ENCODE peak calls at places on chromosomes 3 and 15, in four cellular contexts. P is brain microvascular endothelial cell, B is cardiac fibroblast, X is uterus. Y is an unnamed sample.
A peak's percentile ranks its signal among the peaks of the same experiment; 100 is the strongest.

GRCh38 chr15:75620043-75620775 is 5.3 kb downstream of the SNUPN start:
- DNase-seq in B (peak; percentile 90), X (peak; percentile 48), P (peak; percentile 22), Y (no peak)

GRCh38 chr15:88899251-88899650 is 3.9 kb upstream of the HAPLN3 start:
- DNase-seq in P (no peak), X (no peak), B (no peak), Y (no peak)

GRCh38 chr3:189953551-189953950 is 167.1 kb downstream of the P3H2 start:
- DNase-seq in X (no peak), P (no peak), B (peak; percentile 53), Y (peak; percentile 91)

GRCh38 chr15:31357148-31357547 is 30.5 kb downstream of the KLF13 start:
- DNase-seq in P (no peak), B (no peak), X (no peak), Y (no peak)

GRCh38 chr3:190381356-190381940 is 6.5 kb upstream of the CLDN16 start:
- DNase-seq in X (no peak), B (no peak), P (no peak), Y (no peak)

GRCh38 chr15:55917881-55918296 is 75.5 kb downstream of the NEDD4 start:
- DNase-seq in B (peak; percentile 90), X (no peak), P (peak; percentile 85), Y (peak; percentile 83)

GRCh38 chr3:13144163-13145023 is 71.2 kb upstream of the IQSEC1 start:
- DNase-seq in B (no peak), X (no peak), P (no peak), Y (no peak)

GRCh38 chr15:73573572-73573971 is 59.6 kb downstream of the NPTN start:
- DNase-seq in P (peak; percentile 25), X (peak; percentile 39), B (peak; percentile 98), Y (no peak)

GRCh38 chr3:158748237-158748828 is 16.1 kb upstream of the RARRES1 start:
- DNase-seq in B (peak; percentile 55), P (peak; percentile 65), X (no peak), Y (no peak)

GRCh38 chr3:110381992-110382391 is 689.6 kb upstream of the NECTIN3 start:
- DNase-seq in X (no peak), B (no peak), P (no peak), Y (no peak)

GRCh38 chr3:190053919-190054672 is 66.6 kb downstream of the P3H2 start:
- DNase-seq in X (no peak), P (peak; percentile 89), B (peak; percentile 59), Y (no peak)

GRCh38 chr3:40782086-40782721 is 257.4 kb downstream of the ZNF621 start:
- DNase-seq in B (no peak), P (no peak), X (no peak), Y (no peak)

GRCh38 chr3:102733811-102734574 is 299.2 kb downstream of the ZPLD1 start:
- DNase-seq in P (no peak), B (no peak), X (no peak), Y (peak; percentile 92)

GRCh38 chr3:104519068-104519467 is 847.6 kb upstream of the ALCAM start:
- DNase-seq in X (no peak), B (no peak), P (no peak), Y (no peak)

GRCh38 chr3:25441234-25441856 is 13.3 kb downstream of the RARB start:
- DNase-seq in X (no peak), B (no peak), P (no peak), Y (no peak)

GRCh38 chr3:99330924-99331532 is 307.4 kb upstream of the COL8A1 start:
- DNase-seq in X (no peak), B (peak; percentile 24), P (peak; percentile 16), Y (no peak)

GRCh38 chr15:78565951-78566774 is 843 bp downstream of the CHRNA5 start:
- DNase-seq in X (no peak), B (peak; percentile 13), P (no peak), Y (no peak)

DNA sequence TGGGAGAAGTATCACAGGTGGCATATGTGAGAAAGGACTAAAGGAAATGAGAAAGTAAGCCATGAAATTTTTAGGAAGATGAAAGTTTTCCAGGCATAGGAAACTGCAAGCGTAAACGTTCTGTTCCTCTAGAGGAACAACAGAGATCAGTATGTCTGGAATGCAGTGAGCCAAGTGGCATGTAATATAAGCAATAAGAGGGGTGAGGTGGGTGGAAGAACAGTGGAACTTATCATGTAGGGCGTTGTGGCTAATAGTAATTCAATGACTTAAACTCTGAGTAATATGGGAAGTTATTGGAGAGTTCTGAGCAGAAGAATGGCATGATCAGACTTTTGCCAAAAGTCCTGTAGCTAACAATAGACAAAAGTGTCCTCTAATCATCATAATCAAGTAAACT is 902.9 kb downstream of the EPHA3 start:
- DNase-seq in P (peak; percentile 88), B (peak; percentile 85), X (no peak), Y (peak; percentile 8)
- TF ChIP-seq CTCF in P (no peak), B (no peak), X (no peak), Y (no peak)

GRCh38 chr3:97911459-97911858 is 60.8 kb downstream of the RIOX2 start:
- DNase-seq in P (no peak), X (no peak), B (no peak), Y (no peak)
- H3K4me3 ChIP-seq in P (no peak overlapping the region), X (no peak overlapping the region), B (no peak overlapping the region), Y (no peak overlapping the region)

GRCh38 chr3:126258670-126259069 is 78.3 kb upstream of the ALDH1L1 start:
- DNase-seq in B (no peak), X (no peak), P (no peak), Y (no peak)

GRCh38 chr3:126259411-126260391 is 79.3 kb upstream of the ALDH1L1 start:
- DNase-seq in B (peak; percentile 60), X (peak; percentile 58), P (peak; percentile 37), Y (no peak)

GRCh38 chr3:126262227-126262626 is 81.8 kb upstream of the ALDH1L1 start:
- DNase-seq in X (no peak), P (no peak), B (no peak), Y (no peak)

GRCh38 chr3:126263539-126263938 is 83.2 kb upstream of the ALDH1L1 start:
- DNase-seq in P (no peak), B (no peak), X (no peak), Y (no peak)

GRCh38 chr3:126261037-126261436 is 80.7 kb upstream of the ALDH1L1 start:
- DNase-seq in X (peak; percentile 79), P (no peak), B (peak; percentile 89), Y (no peak)
- TF ChIP-seq CTCF in X (peak; percentile 33), P (peak; percentile 26), B (peak; percentile 17), Y (peak; percentile 36)

DNA sequence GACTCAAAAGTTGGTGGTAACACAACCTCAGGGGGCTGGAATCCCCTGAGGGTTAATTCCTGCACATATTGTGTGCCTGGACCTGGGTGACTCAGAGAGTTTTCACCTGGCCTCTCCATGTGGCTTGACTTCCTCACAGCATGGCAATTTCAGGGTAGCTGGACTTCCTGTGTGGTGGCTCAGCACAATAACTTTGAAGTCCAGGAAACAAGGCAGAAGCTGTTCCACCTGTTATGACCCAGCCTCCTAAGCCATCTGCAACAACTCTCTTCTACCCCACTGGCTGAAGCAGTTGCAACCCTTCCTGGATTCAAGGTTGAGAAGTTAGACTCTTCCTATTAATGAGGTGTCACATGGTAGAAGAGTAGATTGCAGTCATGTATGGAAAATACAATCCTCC is 58.4 kb downstream of the EDEM1 start:
- DNase-seq in X (no peak), P (no peak), B (no peak), Y (no peak)
- H3K4me3 ChIP-seq in X (no peak overlapping the region), P (no peak overlapping the region), B (no peak overlapping the region), Y (no peak overlapping the region)

DNA sequence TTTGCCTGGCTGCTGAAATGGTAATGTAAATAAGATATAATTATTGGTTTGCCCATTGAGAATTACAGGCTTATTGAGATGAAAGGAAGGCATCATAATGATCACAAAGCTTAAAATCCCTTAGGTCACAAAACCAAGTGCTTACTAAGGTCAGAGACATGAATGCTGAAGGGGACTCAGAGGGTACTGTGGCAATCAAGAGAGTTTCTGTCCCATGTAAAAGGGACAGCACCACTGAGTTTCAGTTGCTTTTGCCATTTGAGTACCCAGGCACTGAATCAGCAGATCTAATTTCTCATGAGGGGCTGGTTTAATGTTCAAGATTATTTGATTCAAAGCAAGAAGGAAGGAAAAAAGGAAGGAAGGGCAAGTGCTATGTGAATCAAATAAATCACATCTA is 127.0 kb downstream of the PLOD2 start:
- DNase-seq in X (no peak), P (no peak), B (no peak), Y (no peak)
- TF ChIP-seq CTCF in X (no peak), P (no peak), B (no peak), Y (no peak)

GRCh38 chr3:37766220-37766605 is 95.5 kb upstream of the CTDSPL start:
- DNase-seq in P (peak; percentile 7), X (no peak), B (peak; percentile 12), Y (no peak)
- H3K4me3 ChIP-seq in P (no peak overlapping the region), X (peak overlapping the region; percentile 2), B (no peak overlapping the region), Y (no peak overlapping the region)

GRCh38 chr3:143794793-143795462 is 53.3 kb downstream of the SLC9A9 start:
- DNase-seq in P (no peak), X (no peak), B (no peak), Y (no peak)

GRCh38 chr3:143793971-143794370 is 54.3 kb downstream of the SLC9A9 start:
- DNase-seq in P (no peak), B (no peak), X (no peak), Y (no peak)

DNA sequence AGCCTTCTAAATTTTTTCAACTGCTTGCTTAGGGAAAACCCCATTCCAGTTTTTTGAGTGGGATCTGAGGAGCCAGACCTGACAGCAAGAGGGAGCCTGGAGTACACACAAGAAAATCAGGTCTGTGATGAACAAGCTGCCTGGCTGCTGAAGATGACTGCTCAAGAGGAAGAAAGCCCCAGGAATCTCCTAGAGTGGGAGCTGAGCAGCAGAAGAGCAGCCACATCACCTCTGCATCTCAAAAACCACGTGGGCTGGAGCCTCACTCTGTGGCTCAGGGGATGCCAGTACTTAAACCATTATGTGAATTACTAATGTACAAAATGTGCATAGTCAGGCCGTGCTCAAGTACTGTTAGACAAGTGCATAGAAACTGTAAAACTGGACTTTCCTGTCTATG is 52.4 kb downstream of the SLC9A9 start:
- DNase-seq in P (no peak), B (no peak), X (no peak), Y (no peak)
- TF ChIP-seq CTCF in P (peak; percentile 3), B (no peak), X (no peak), Y (no peak)